ENCODE peak calls at places on chromosomes 4 and X, in eight cellular contexts. Y is psoas muscle, V is H9, L is glutamatergic neuron, N is PC-3, X is fibroblast of the aortic adventitia, B is MCF 10A, Z is ovary. R is an unnamed sample.

GRCh38 chr4:12692815-12693214 is 791.3 kb downstream of the RAB28 start:
- DNase-seq in N (no peak), B (peak), Z (no peak), V (no peak), Y (no peak), L (no peak), X (peak), R (no peak)

GRCh38 chr4:109332926-109333464 is 30.5 kb upstream of the COL25A1 start:
- DNase-seq in X (no peak), B (peak), V (peak), Y (no peak), N (no peak), L (peak), Z (no peak), R (no peak)

GRCh38 chr4:148442830-148443549 is 776 bp upstream of the NR3C2 start:
- DNase-seq in V (no peak), B (no peak), Y (peak), N (no peak), L (no peak), X (peak), Z (no peak), R (no peak)

GRCh38 chrX:115344885-115345653 is 55.6 kb downstream of the LUZP4 start:
- DNase-seq in Z (peak), B (peak), Y (peak), L (peak), N (peak), X (peak), V (peak), R (no peak)

GRCh38 chr4:128606173-128606572 is 203.3 kb upstream of the JADE1 start:
- DNase-seq in B (peak), N (peak), Y (peak), X (peak), L (no peak), Z (no peak), V (no peak), R (no peak)

GRCh38 chr4:82715731-82716617 is 82.6 kb downstream of the SCD5 start:
- DNase-seq in Z (no peak), V (no peak), B (no peak), X (peak), Y (no peak), L (no peak), N (no peak), R (no peak)

GRCh38 chr4:152901205-152901604 is 34.9 kb upstream of the FHDC1 start:
- DNase-seq in B (no peak), Z (no peak), X (no peak), L (no peak), Y (no peak), N (no peak), V (no peak), R (no peak)

GRCh38 chrX:111244238-111244750 is 26.0 kb downstream of the CAPN6 start:
- DNase-seq in Y (no peak), L (no peak), B (peak), V (no peak), N (peak), X (peak), Z (no peak), R (no peak)

GRCh38 chr4:143046454-143046853 is 138.3 kb upstream of the USP38 start:
- DNase-seq in Z (no peak), N (no peak), V (no peak), Y (no peak), X (peak), L (no peak), B (no peak), R (no peak)

GRCh38 chr4:100935090-100935489 is 412.2 kb downstream of the PPP3CA start:
- DNase-seq in V (no peak), B (peak), X (peak), N (peak), Y (no peak), Z (no peak), L (no peak), R (no peak)

GRCh38 chr4:112938461-112939058 is 110.9 kb upstream of the ANK2 start:
- DNase-seq in V (no peak), Z (no peak), X (peak), Y (no peak), L (no peak), N (peak), B (peak), R (no peak)

GRCh38 chr4:150960079-150960478 is 55.0 kb downstream of the LRBA start:
- DNase-seq in N (peak), V (no peak), Y (no peak), B (peak), Z (no peak), L (no peak), X (peak), R (no peak)
- TF ChIP-seq CTCF in N (peak), V (peak), Y (peak), B (peak), Z (no peak), L (peak), X (peak), R (peak)

GRCh38 chr4:23931489-23931830 is 41.6 kb upstream of the PPARGC1A start:
- DNase-seq in Y (no peak), X (no peak), V (no peak), N (no peak), B (peak), Z (no peak), L (no peak), R (no peak)

GRCh38 chr4:23930750-23931488 is 41.1 kb upstream of the PPARGC1A start:
- DNase-seq in Z (no peak), N (no peak), B (no peak), X (no peak), V (peak), Y (peak), L (peak), R (no peak)

GRCh38 chr4:23932935-23933334 is 43.1 kb upstream of the PPARGC1A start:
- DNase-seq in V (peak), N (no peak), L (no peak), B (peak), Y (no peak), Z (no peak), X (peak), R (no peak)

GRCh38 chr4:23934223-23934622 is 44.4 kb upstream of the PPARGC1A start:
- DNase-seq in B (no peak), Z (no peak), V (peak), N (no peak), Y (no peak), L (no peak), X (no peak), R (no peak)

GRCh38 chr4:23932186-23932585 is 42.3 kb upstream of the PPARGC1A start:
- DNase-seq in X (no peak), Y (no peak), B (no peak), L (no peak), V (peak), Z (no peak), N (no peak), R (no peak)
- TF ChIP-seq CTCF in X (no peak), Y (no peak), B (no peak), L (peak), V (peak), Z (no peak), N (no peak), R (no peak)

DNA sequence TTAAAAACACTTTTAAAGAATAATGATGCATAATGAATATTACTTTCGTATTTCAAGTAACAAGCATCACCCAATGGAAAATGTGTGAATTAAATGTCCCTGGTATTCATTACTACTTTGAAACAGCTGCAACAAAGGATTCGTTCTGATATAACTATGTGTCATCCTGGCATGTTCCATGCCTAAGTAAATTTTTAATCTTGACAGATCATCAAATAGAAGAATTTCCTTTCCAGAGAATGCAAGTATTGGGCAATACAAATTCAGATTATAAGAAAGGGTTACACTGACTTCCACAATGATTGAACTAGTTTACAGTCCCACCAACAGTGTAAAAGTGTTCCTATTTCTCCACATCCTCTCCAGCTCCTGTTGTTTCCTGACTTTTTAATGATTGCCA is 105.3 kb downstream of the SPCS3 start:
- DNase-seq in L (no peak), V (no peak), Z (no peak), N (peak), B (peak), Y (no peak), X (peak), R (no peak)
- TF ChIP-seq CTCF in L (no peak), V (no peak), Z (no peak), N (no peak), B (no peak), Y (no peak), X (no peak), R (no peak)

DNA sequence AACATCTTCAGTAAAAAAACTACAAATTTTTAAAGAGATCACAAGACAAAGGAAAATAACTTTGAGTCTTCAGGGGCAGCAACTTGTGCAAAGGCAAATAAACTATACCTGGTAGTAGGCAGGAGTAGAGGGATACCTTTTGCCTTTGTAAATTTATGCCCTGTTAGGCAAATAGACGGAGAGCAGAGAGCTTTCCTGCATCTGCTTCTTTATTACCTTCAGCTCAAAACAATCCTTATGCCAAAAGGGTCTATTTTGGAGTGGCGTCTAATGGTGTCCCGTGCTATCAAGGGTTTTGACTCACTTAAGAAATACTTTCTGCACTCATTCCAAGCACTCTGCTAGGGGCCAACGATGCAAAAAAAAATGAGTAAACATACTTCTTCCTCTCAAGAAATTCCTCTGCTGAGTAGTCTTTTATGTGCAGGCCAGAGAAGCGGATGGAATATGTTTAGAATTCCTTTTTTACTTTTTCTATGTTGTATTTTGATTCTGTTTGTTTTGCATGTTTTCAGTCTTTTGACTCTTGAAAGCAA is 131.9 kb downstream of the ANXA5 start:
- DNase-seq in B (no peak), Z (no peak), N (peak), V (no peak), L (no peak), Y (no peak), X (peak), R (no peak)
- TF ChIP-seq CTCF in B (no peak), Z (no peak), N (no peak), V (no peak), L (no peak), Y (no peak), X (no peak), R (no peak)

DNA sequence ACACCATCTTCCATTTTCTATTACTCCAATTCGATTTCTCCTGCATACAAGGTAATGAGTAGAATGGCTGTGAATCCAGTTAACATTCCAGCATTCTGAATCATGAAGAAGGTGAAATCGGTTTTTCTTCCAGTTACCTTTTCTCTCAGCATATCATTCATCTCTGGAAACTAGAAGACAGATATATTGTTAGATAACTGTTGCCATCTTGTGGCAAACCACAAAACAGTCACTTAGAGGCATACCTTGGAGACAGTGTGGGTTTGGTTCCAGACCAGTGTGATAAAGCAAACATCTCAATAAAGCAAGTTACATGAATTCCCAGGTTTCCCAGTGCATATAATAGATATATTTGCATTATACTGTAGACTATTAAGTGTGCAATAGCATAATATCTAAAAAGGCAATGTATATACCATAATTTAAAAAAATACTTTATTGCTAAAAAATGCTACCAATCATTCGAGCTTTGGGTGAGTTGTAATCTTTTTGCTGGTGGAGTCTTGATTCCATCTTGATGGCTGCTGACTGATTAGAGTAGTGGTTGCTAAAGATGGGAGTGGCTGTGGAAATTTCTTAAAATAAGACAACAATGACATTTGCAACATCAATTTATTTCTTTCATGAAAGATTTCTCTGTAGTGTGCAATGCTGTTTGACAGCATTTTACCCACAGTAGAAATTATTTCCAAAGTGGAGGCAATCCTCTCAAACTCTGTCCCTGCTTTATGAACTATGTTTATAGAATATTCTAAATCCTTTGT is 82.1 kb downstream of the SLC39A8 start:
- DNase-seq in V (no peak), N (peak), Z (no peak), L (no peak), Y (no peak), X (peak), B (peak), R (peak)
- TF ChIP-seq CTCF in V (peak), N (peak), Z (no peak), L (peak), Y (peak), X (peak), B (peak), R (peak)

DNA sequence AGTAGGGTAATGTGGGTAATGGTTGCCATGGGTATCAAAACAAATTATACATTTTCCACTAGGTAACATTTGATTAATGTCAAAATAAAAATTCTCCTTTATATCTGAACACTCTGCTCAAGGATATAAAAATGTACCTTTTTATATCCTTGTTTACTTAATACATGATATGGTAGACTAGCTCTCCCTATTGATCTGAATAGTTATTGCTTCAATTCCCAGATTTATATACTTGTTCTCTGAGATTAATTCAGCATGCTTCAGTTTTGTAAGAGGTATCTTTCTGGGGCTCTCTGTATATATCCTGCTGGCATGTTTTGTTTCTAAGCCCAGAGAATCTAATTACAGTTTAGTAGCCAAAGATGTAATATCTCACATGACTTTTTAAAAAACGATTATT is 169.7 kb downstream of the NPNT start:
- DNase-seq in Y (no peak), N (peak), L (no peak), X (no peak), Z (no peak), B (no peak), V (no peak), R (no peak)
- TF ChIP-seq CTCF in Y (no peak), N (peak), L (no peak), X (no peak), Z (no peak), B (no peak), V (no peak), R (no peak)

R was measured in D721Med.